ENCODE peak calls at places on chromosomes 5 and 9, in eight cellular contexts. E, N, S, Y, M, H, J and Q are unnamed samples.

GRCh38 chr9:95910023-95910706 is 34.7 kb downstream of the ERCC6L2 start:
- DNase-seq in E (no peak), N (no peak), S (no peak), Y (no peak), M (no peak), H (no peak), J (peak; percentile 6), Q (no peak)

GRCh38 chr5:92613546-92613945 is 967.5 kb downstream of the NR2F1-AS1 start:
- DNase-seq in E (no peak), N (no peak), S (no peak), Y (no peak), M (no peak), H (no peak), J (peak; percentile 2), Q (no peak)

GRCh38 chr5:179137643-179138567 is 77.7 kb downstream of the ZNF354C start:
- DNase-seq in E (no peak), N (no peak), S (no peak), Y (no peak), M (no peak), H (no peak), J (no peak), Q (no peak)

GRCh38 chr5:152688561-152689274 is 283.6 kb upstream of the NMUR2 start:
- DNase-seq in E (no peak), N (peak; percentile 66), S (peak; percentile 29), Y (no peak), M (no peak), H (no peak), J (peak; percentile 98), Q (no peak)

GRCh38 chr5:109410389-109411174 is 808 bp upstream of the PJA2 start:
- DNase-seq in E (peak; percentile 76), N (no peak), S (peak; percentile 55), Y (peak; percentile 50), M (peak; percentile 86), H (no peak), J (peak; percentile 81), Q (peak; percentile 41)

GRCh38 chr5:115398726-115399125 is 102.3 kb upstream of the CCDC112 start:
- DNase-seq in E (no peak), N (peak; percentile 79), S (peak; percentile 80), Y (no peak), M (no peak), H (no peak), J (peak; percentile 38), Q (no peak)

GRCh38 chr9:132160802-132161742 is 786 bp upstream of the NTNG2 start:
- DNase-seq in E (peak; percentile 34), N (no peak), S (peak; percentile 21), Y (peak; percentile 66), M (no peak), H (peak; percentile 31), J (peak; percentile 29), Q (peak; percentile 28)

GRCh38 chr9:99607852-99608448 is 213.7 kb upstream of the NR4A3 start:
- DNase-seq in E (no peak), N (no peak), S (no peak), Y (no peak), M (no peak), H (no peak), J (no peak), Q (no peak)

GRCh38 chr5:20556364-20556763 is 568.4 kb upstream of the CDH18 start:
- DNase-seq in E (no peak), N (no peak), S (no peak), Y (no peak), M (no peak), H (no peak), J (peak; percentile 40), Q (no peak)

GRCh38 chr9:136216541-136217240 is 11.8 kb upstream of the LHX3 start:
- DNase-seq in E (no peak), N (no peak), S (no peak), Y (no peak), M (no peak), H (no peak), J (no peak), Q (no peak)

GRCh38 chr5:2508514-2508913 is 243.0 kb downstream of the IRX2 start:
- DNase-seq in E (no peak), N (no peak), S (no peak), Y (no peak), M (peak; percentile 80), H (no peak), J (no peak), Q (no peak)

GRCh38 chr9:77290373-77290772 is 113.0 kb downstream of the VPS13A start:
- DNase-seq in E (no peak), N (no peak), S (no peak), Y (no peak), M (no peak), H (no peak), J (no peak), Q (no peak)

GRCh38 chr5:123868267-123868666 is 356.3 kb downstream of the CSNK1G3 start:
- DNase-seq in E (no peak), N (no peak), S (no peak), Y (no peak), M (no peak), H (no peak), J (no peak), Q (no peak)

GRCh38 chr9:126483468-126484056 is 130.2 kb upstream of the LMX1B start:
- DNase-seq in E (no peak), N (no peak), S (no peak), Y (no peak), M (no peak), H (no peak), J (no peak), Q (no peak)

GRCh38 chr9:138083873-138084272 is 206.3 kb downstream of the CACNA1B start:
- DNase-seq in E (peak; percentile 17), N (no peak), S (no peak), Y (no peak), M (no peak), H (no peak), J (no peak), Q (no peak)

GRCh38 chr9:91867740-91868139 is 82.3 kb downstream of the ROR2 start:
- DNase-seq in E (no peak), N (no peak), S (no peak), Y (no peak), M (no peak), H (no peak), J (no peak), Q (no peak)

GRCh38 chr5:159310492-159310891 is 19.8 kb downstream of the IL12B start:
- DNase-seq in E (peak; percentile 63), N (no peak), S (no peak), Y (no peak), M (no peak), H (no peak), J (peak; percentile 42), Q (no peak)

GRCh38 chr5:146409081-146409671 is 38.0 kb upstream of the TCERG1 start:
- DNase-seq in E (no peak), N (no peak), S (no peak), Y (no peak), M (no peak), H (no peak), J (peak; percentile 67), Q (no peak)

GRCh38 chr5:172428224-172429166 is 25.8 kb downstream of the SH3PXD2B start:
- DNase-seq in E (no peak), N (no peak), S (no peak), Y (no peak), M (no peak), H (no peak), J (no peak), Q (no peak)